ENCODE peak calls at places on chromosomes 11 and 22, in four cellular contexts. One of them, this sample, is unnamed.

GRCh38 chr11:134661660-134662059 is 249.6 kb upstream of the B3GAT1 start:
- DNase-seq in activated T-cell treated with anti-CD3 and anti-CD28 coated beads, Interleukin-2, amount 50 U/mL, for 24 hours: peak
- DNase-seq in stimulated activated CD4-positive, alpha-beta T cell treated with anti-CD3 and anti-CD28 coated beads, Interleukin-15, amount 100 ng/mL, for 1 hour: no peak
- DNase-seq in ureter: no peak
- DNase-seq in this sample: no peak

GRCh38 chr22:31969789-31970489 is 25.6 kb downstream of the YWHAH start:
- DNase-seq in stimulated activated CD4-positive, alpha-beta T cell treated with anti-CD3 and anti-CD28 coated beads, Interleukin-15, amount 100 ng/mL, for 1 hour: peak
- DNase-seq in activated T-cell treated with anti-CD3 and anti-CD28 coated beads, Interleukin-2, amount 50 U/mL, for 24 hours: peak
- DNase-seq in ureter: peak
- DNase-seq in this sample: peak

GRCh38 chr22:39293766-39294368 is 25.6 kb downstream of the RPL3 start:
- DNase-seq in ureter: no peak
- DNase-seq in activated T-cell treated with anti-CD3 and anti-CD28 coated beads, Interleukin-2, amount 50 U/mL, for 24 hours: no peak
- DNase-seq in stimulated activated CD4-positive, alpha-beta T cell treated with anti-CD3 and anti-CD28 coated beads, Interleukin-15, amount 100 ng/mL, for 1 hour: no peak
- DNase-seq in this sample: no peak

GRCh38 chr11:45754746-45755145 is 50.2 kb upstream of the SLC35C1 start:
- DNase-seq in stimulated activated CD4-positive, alpha-beta T cell treated with anti-CD3 and anti-CD28 coated beads, Interleukin-15, amount 100 ng/mL, for 1 hour: no peak
- DNase-seq in activated T-cell treated with anti-CD3 and anti-CD28 coated beads, Interleukin-2, amount 50 U/mL, for 24 hours: no peak
- DNase-seq in ureter: no peak
- DNase-seq in this sample: no peak

GRCh38 chr11:33692013-33692504 is 8.6 kb downstream of the C11orf91 start:
- DNase-seq in stimulated activated CD4-positive, alpha-beta T cell treated with anti-CD3 and anti-CD28 coated beads, Interleukin-15, amount 100 ng/mL, for 1 hour: no peak
- DNase-seq in ureter: peak
- DNase-seq in activated T-cell treated with anti-CD3 and anti-CD28 coated beads, Interleukin-2, amount 50 U/mL, for 24 hours: no peak
- DNase-seq in this sample: no peak

GRCh38 chr11:117796456-117797428 is at the start of gene DSCAML1:
- DNase-seq in activated T-cell treated with anti-CD3 and anti-CD28 coated beads, Interleukin-2, amount 50 U/mL, for 24 hours: peak
- DNase-seq in stimulated activated CD4-positive, alpha-beta T cell treated with anti-CD3 and anti-CD28 coated beads, Interleukin-15, amount 100 ng/mL, for 1 hour: peak
- DNase-seq in ureter: no peak
- DNase-seq in this sample: no peak

GRCh38 chr11:118602331-118602730 is 5.1 kb upstream of the PHLDB1 start:
- DNase-seq in stimulated activated CD4-positive, alpha-beta T cell treated with anti-CD3 and anti-CD28 coated beads, Interleukin-15, amount 100 ng/mL, for 1 hour: no peak
- DNase-seq in ureter: no peak
- DNase-seq in activated T-cell treated with anti-CD3 and anti-CD28 coated beads, Interleukin-2, amount 50 U/mL, for 24 hours: no peak
- DNase-seq in this sample: no peak

GRCh38 chr11:30786392-30787120 is 200.4 kb upstream of the MPPED2 start:
- DNase-seq in ureter: no peak
- DNase-seq in activated T-cell treated with anti-CD3 and anti-CD28 coated beads, Interleukin-2, amount 50 U/mL, for 24 hours: no peak
- DNase-seq in stimulated activated CD4-positive, alpha-beta T cell treated with anti-CD3 and anti-CD28 coated beads, Interleukin-15, amount 100 ng/mL, for 1 hour: no peak
- DNase-seq in this sample: no peak

GRCh38 chr11:35418282-35418846 is 994 bp downstream of the SLC1A2 start:
- DNase-seq in stimulated activated CD4-positive, alpha-beta T cell treated with anti-CD3 and anti-CD28 coated beads, Interleukin-15, amount 100 ng/mL, for 1 hour: no peak
- DNase-seq in activated T-cell treated with anti-CD3 and anti-CD28 coated beads, Interleukin-2, amount 50 U/mL, for 24 hours: no peak
- DNase-seq in ureter: no peak
- DNase-seq in this sample: no peak

GRCh38 chr11:76763573-76764348 is 19.4 kb upstream of the TSKU start:
- DNase-seq in stimulated activated CD4-positive, alpha-beta T cell treated with anti-CD3 and anti-CD28 coated beads, Interleukin-15, amount 100 ng/mL, for 1 hour: no peak
- DNase-seq in ureter: no peak
- DNase-seq in activated T-cell treated with anti-CD3 and anti-CD28 coated beads, Interleukin-2, amount 50 U/mL, for 24 hours: no peak
- DNase-seq in this sample: no peak

GRCh38 chr22:33450756-33451155 is 392.6 kb upstream of the SYN3 start:
- DNase-seq in stimulated activated CD4-positive, alpha-beta T cell treated with anti-CD3 and anti-CD28 coated beads, Interleukin-15, amount 100 ng/mL, for 1 hour: no peak
- DNase-seq in ureter: no peak
- DNase-seq in activated T-cell treated with anti-CD3 and anti-CD28 coated beads, Interleukin-2, amount 50 U/mL, for 24 hours: no peak
- DNase-seq in this sample: no peak

GRCh38 chr22:43409800-43410199 is 2.0 kb upstream of the MPPED1 start:
- DNase-seq in activated T-cell treated with anti-CD3 and anti-CD28 coated beads, Interleukin-2, amount 50 U/mL, for 24 hours: no peak
- DNase-seq in stimulated activated CD4-positive, alpha-beta T cell treated with anti-CD3 and anti-CD28 coated beads, Interleukin-15, amount 100 ng/mL, for 1 hour: no peak
- DNase-seq in ureter: no peak
- DNase-seq in this sample: no peak

GRCh38 chr11:129815596-129816461 is at the start of gene TMEM45B:
- DNase-seq in activated T-cell treated with anti-CD3 and anti-CD28 coated beads, Interleukin-2, amount 50 U/mL, for 24 hours: peak
- DNase-seq in ureter: peak
- DNase-seq in stimulated activated CD4-positive, alpha-beta T cell treated with anti-CD3 and anti-CD28 coated beads, Interleukin-15, amount 100 ng/mL, for 1 hour: peak
- DNase-seq in this sample: no peak

GRCh38 chr11:70016666-70017347 is 61.3 kb upstream of the ANO1 start:
- DNase-seq in stimulated activated CD4-positive, alpha-beta T cell treated with anti-CD3 and anti-CD28 coated beads, Interleukin-15, amount 100 ng/mL, for 1 hour: no peak
- DNase-seq in activated T-cell treated with anti-CD3 and anti-CD28 coated beads, Interleukin-2, amount 50 U/mL, for 24 hours: no peak
- DNase-seq in ureter: no peak
- DNase-seq in this sample: no peak

This sample was measured in Peyer's patch.